ENCODE peak calls at places on chromosome 1, in four cellular contexts. S is left lung, E is esophagus squamous epithelium, R is IMR-90. D is an unnamed sample. For H3K4me1, the result is how much of the 10 kb centered on the place peaks cover.

GRCh38 chr1:213984387-213985180 is 3.2 kb upstream of the PROX1 start:
- DNase-seq in S (no peak), E (no peak), R (no peak), D (no peak)

GRCh38 chr1:168136709-168137514 is at the start of gene GPR161:
- DNase-seq in S (peak), E (no peak), R (peak), D (peak)

GRCh38 chr1:156627313-156627880 is 8.2 kb downstream of the HAPLN2 start:
- DNase-seq in S (no peak), E (no peak), R (peak), D (peak)

GRCh38 chr1:30738040-30738441 is 14.7 kb upstream of the MATN1 start:
- DNase-seq in S (no peak), E (no peak), R (no peak), D (no peak)

GRCh38 chr1:212495843-212496494 is 63.2 kb downstream of the NENF start:
- DNase-seq in S (no peak), E (no peak), R (no peak), D (no peak)

GRCh38 chr1:6464514-6464836 is 1.5 kb downstream of the TNFRSF25 start:
- DNase-seq in S (no peak), E (no peak), R (no peak), D (no peak)

GRCh38 chr1:212475151-212475550 is 42.4 kb downstream of the NENF start:
- DNase-seq in S (no peak), E (no peak), R (no peak), D (no peak)

GRCh38 chr1:10629816-10630571 is 155.2 kb downstream of the PEX14 start:
- DNase-seq in S (peak), E (no peak), R (no peak), D (no peak)

GRCh38 chr1:55506686-55507577 is 291.8 kb upstream of the USP24 start:
- DNase-seq in S (no peak), E (no peak), R (peak), D (no peak)

GRCh38 chr1:30523055-30524020 is 200.0 kb downstream of the MATN1 start:
- DNase-seq in S (no peak), E (no peak), R (peak), D (no peak)

GRCh38 chr1:10252508-10252907 is 42.1 kb downstream of the KIF1B start:
- DNase-seq in S (no peak), E (no peak), R (peak), D (no peak)

GRCh38 chr1:28104866-28105467 is 16.6 kb upstream of the EYA3 start:
- DNase-seq in S (no peak), E (no peak), R (peak), D (peak)

GRCh38 chr1:235597867-235598553 is 51.6 kb downstream of the GNG4 start:
- DNase-seq in S (peak), E (no peak), R (peak), D (peak)

GRCh38 chr1:94821636-94822305 is 1.6 kb downstream of the SLC44A3 start:
- DNase-seq in S (no peak), E (no peak), R (no peak), D (no peak)
- H3K4me1 ChIP-seq in S (under half), E (under half), R (under half), D (under half)

GRCh38 chr1:155184835-155185782 is 11.5 kb downstream of the TRIM46 start:
- DNase-seq in S (peak), E (no peak), R (no peak), D (no peak)
- TF ChIP-seq CTCF in S (no peak), E (no peak), R (no peak), D (no peak)

DNA sequence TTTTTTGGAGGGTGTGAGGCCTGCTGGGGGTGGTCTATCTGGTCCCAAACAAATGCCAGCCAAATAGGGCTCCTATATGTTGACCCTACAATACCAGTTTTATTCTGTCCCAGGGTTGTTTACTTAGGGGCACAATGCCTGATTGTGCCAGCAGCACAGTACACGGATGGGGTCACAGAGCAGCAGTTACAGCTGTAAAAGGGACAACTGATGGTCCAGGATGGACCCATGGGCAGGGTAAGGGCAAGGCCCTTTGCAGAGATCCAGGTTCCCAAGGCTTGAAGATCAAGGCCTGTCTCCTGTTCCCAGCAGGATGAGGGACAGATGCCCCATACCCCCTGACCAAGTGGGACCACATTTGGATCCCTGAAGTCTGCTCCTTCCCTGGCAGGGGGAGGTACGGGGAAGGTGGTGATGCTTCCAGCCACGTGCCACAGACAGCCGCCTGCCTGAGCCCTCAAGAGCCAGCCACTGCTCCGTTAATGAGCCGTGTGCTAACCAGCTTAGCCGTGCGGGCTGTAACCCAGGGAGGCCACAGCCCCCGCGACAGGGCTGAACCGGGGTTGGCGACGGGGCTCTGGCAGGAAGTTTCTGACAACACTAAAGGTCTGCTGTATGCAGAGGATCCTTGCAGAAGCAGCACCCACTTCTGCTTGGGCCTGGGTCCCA is 18.2 kb downstream of the SLC6A9 start:
- DNase-seq in S (no peak), E (no peak), R (no peak), D (no peak)
- H3K27ac ChIP-seq in S (no peak), E (peak), R (no peak), D (no peak)

DNA sequence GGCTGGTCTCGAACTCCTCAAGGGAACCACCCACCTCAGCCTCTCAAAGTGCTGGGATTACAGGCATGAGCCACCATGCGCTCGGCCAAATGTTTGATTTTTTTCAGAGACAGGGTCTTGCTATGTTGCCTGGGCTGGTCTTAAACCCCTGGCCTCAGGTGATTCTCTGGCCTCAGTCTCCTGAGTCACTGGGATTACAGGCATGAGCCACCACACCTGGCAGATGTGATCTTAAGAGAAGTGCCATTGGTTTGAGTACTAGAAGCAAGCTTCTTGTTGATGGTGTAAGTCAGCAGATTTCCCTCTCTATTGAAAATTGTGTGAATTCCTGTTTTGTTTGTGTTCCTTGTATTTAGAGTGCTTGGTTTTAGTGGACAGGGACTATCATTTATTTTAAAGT is 5.2 kb downstream of the CAP1 start:
- DNase-seq in S (no peak), E (no peak), R (no peak), D (no peak)
- H3K4me1 ChIP-seq in S (under half), E (half or more), R (under half), D (under half)

GRCh38 chr1:205939690-205940330 is 3.4 kb downstream of the SLC26A9 start:
- DNase-seq in S (no peak), E (no peak), R (no peak), D (peak)
- TF ChIP-seq CTCF in S (no peak), E (no peak), R (no peak), D (peak)

DNA sequence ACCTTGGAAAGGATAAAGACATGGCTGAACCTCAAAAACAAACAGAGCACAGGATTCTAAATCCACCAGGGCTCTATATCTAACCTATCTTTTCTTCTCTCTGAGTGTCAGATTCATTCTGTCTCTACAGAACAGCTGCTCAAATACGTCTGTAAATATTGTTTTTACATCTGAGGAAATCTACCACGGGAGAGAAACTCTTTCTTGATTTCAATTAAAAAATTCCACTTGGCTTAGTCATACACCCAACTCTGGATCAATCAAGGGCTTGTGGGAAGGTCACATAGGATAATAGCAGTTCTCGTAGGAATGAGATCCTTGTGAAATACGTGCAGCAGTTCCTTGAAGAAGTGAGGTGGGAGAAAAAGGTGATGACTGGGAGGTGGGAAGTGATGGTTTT is 1355.7 kb upstream of the ADGRL2 start:
- DNase-seq in S (no peak), E (no peak), R (no peak), D (no peak)
- H3K27ac ChIP-seq in S (no peak), E (no peak), R (no peak), D (no peak)

GRCh38 chr1:162215902-162216301 is 146.4 kb downstream of the NOS1AP start:
- DNase-seq in S (no peak), E (no peak), R (no peak), D (peak)

GRCh38 chr1:162218546-162218945 is 149.1 kb downstream of the NOS1AP start:
- DNase-seq in S (no peak), E (no peak), R (no peak), D (no peak)

GRCh38 chr1:162217674-162218073 is 148.2 kb downstream of the NOS1AP start:
- DNase-seq in S (no peak), E (no peak), R (no peak), D (no peak)

GRCh38 chr1:162218975-162219374 is 149.5 kb downstream of the NOS1AP start:
- DNase-seq in S (no peak), E (no peak), R (no peak), D (peak)

GRCh38 chr1:162216604-162217003 is 147.1 kb downstream of the NOS1AP start:
- DNase-seq in S (no peak), E (no peak), R (no peak), D (no peak)
- H3K4me1 ChIP-seq in S (under half), E (under half), R (under half), D (half or more)

D was measured in cardiac muscle cell.